ENCODE peak calls at places on chromosomes 2 and 18, in eight cellular contexts. A is uterus, Q is HepG2, K is stomach, G is A673, S is K562, X is transverse colon, F is hepatocyte. Y is an unnamed sample.

GRCh38 chr2:20456049-20456665 is 9.3 kb downstream of the RHOB start:
- DNase-seq in Q (no peak), A (peak; percentile 43), G (no peak), F (no peak), S (no peak), K (peak; percentile 14), X (no peak), Y (no peak)

GRCh38 chr2:43051316-43051715 is 175.1 kb downstream of the ZFP36L2 start:
- DNase-seq in K (peak; percentile 41), G (no peak), Q (no peak), S (no peak), A (no peak), F (no peak), X (peak; percentile 48), Y (no peak)

GRCh38 chr2:240213226-240213475 is 72.7 kb upstream of the OTOS start:
- DNase-seq in S (no peak), F (no peak), X (no peak), Q (no peak), A (no peak), G (no peak), K (no peak), Y (no peak)

GRCh38 chr18:31206064-31206463 is 43.4 kb upstream of the DSC1 start:
- DNase-seq in S (no peak), Q (peak; percentile 38), A (no peak), K (no peak), X (no peak), G (no peak), F (no peak), Y (no peak)

GRCh38 chr2:240277073-240277806 is 136.8 kb upstream of the OTOS start:
- DNase-seq in K (peak; percentile 24), F (no peak), Q (no peak), S (no peak), X (no peak), G (no peak), A (no peak), Y (no peak)

GRCh38 chr18:31510319-31510718 is 12.3 kb downstream of the DSG2 start:
- DNase-seq in S (no peak), G (no peak), A (no peak), X (no peak), Q (peak; percentile 89), F (peak; percentile 54), K (no peak), Y (no peak)

GRCh38 chr2:238636269-238637073 is 209.7 kb downstream of the ASB1 start:
- DNase-seq in G (peak; percentile 18), F (no peak), S (no peak), K (no peak), Q (no peak), A (peak; percentile 45), X (no peak), Y (no peak)

GRCh38 chr2:230913812-230914211 is 11.2 kb downstream of the GPR55 start:
- DNase-seq in Q (no peak), A (no peak), X (no peak), K (peak; percentile 17), G (no peak), F (no peak), S (no peak), Y (no peak)

GRCh38 chr18:61908661-61909060 is 15.9 kb upstream of the RNF152 start:
- DNase-seq in A (no peak), S (no peak), G (no peak), X (no peak), Q (no peak), F (no peak), K (no peak), Y (no peak)

GRCh38 chr2:38682008-38682575 is 16.2 kb downstream of the GALM start:
- DNase-seq in S (no peak), X (no peak), Q (no peak), G (no peak), K (no peak), A (no peak), F (no peak), Y (no peak)

GRCh38 chr18:23291456-23292205 is 156.3 kb downstream of the CABLES1 start:
- DNase-seq in G (no peak), A (no peak), K (no peak), F (no peak), Q (no peak), X (no peak), S (no peak), Y (no peak)

GRCh38 chr2:183284606-183285005 is 160.4 kb downstream of the NUP35 start:
- DNase-seq in K (no peak), A (no peak), G (peak; percentile 89), Q (no peak), F (no peak), X (no peak), S (no peak), Y (no peak)

GRCh38 chr2:99410276-99410675 is 73.1 kb downstream of the EIF5B start:
- DNase-seq in S (no peak), Q (no peak), X (no peak), K (no peak), G (no peak), F (no peak), A (no peak), Y (no peak)

GRCh38 chr2:169260246-169260645 is 102.1 kb downstream of the LRP2 start:
- DNase-seq in A (no peak), Q (no peak), F (no peak), X (no peak), G (no peak), K (no peak), S (no peak), Y (peak; percentile 25)

GRCh38 chr2:120245520-120245835 is 7.2 kb upstream of the RALB start:
- DNase-seq in Q (peak; percentile 24), G (peak; percentile 79), S (no peak), K (no peak), F (peak; percentile 91), A (peak; percentile 72), X (peak; percentile 90), Y (no peak)

GRCh38 chr2:3486047-3487027 is 33.0 kb downstream of the ADI1 start:
- DNase-seq in G (no peak), Q (no peak), X (no peak), A (peak; percentile 15), S (no peak), F (no peak), K (no peak), Y (no peak)

GRCh38 chr2:68989035-68989434 is 14.6 kb downstream of the GKN1 start:
- DNase-seq in F (no peak), S (no peak), X (no peak), Q (no peak), G (no peak), K (no peak), A (no peak), Y (no peak)

GRCh38 chr2:25966531-25967265 is 15.6 kb downstream of the KIF3C start:
- DNase-seq in A (no peak), S (no peak), F (no peak), X (no peak), K (no peak), G (no peak), Q (no peak), Y (no peak)

GRCh38 chr18:61606759-61607158 is 273.5 kb downstream of the CDH20 start:
- DNase-seq in K (peak; percentile 40), G (peak; percentile 99), S (no peak), F (peak; percentile 70), A (peak; percentile 77), Q (no peak), X (peak; percentile 30), Y (peak; percentile 50)

GRCh38 chr2:196200557-196200956 is 29.2 kb upstream of the STK17B start:
- DNase-seq in A (no peak), S (no peak), K (no peak), F (no peak), G (no peak), X (no peak), Q (no peak), Y (no peak)

GRCh38 chr2:124996406-124996805 is 971.3 kb downstream of the CNTNAP5 start:
- DNase-seq in A (no peak), G (no peak), K (no peak), Q (no peak), X (no peak), S (no peak), F (no peak), Y (no peak)

GRCh38 chr18:9428301-9428706 is 47.0 kb upstream of the RALBP1 start:
- DNase-seq in G (peak; percentile 23), A (no peak), F (no peak), Q (no peak), S (no peak), X (no peak), K (peak; percentile 54), Y (no peak)

GRCh38 chr2:16622399-16622968 is 43.1 kb downstream of the CYRIA start:
- DNase-seq in S (no peak), Q (no peak), X (no peak), K (no peak), F (no peak), G (no peak), A (no peak), Y (no peak)
- H3K27ac ChIP-seq in S (no peak overlapping the region), Q (no peak overlapping the region), X (no peak overlapping the region), K (peak overlapping the region; percentile 10), F (no peak overlapping the region), G (peak overlapping the region; percentile 94), A (no peak overlapping the region), Y (no peak overlapping the region)

DNA sequence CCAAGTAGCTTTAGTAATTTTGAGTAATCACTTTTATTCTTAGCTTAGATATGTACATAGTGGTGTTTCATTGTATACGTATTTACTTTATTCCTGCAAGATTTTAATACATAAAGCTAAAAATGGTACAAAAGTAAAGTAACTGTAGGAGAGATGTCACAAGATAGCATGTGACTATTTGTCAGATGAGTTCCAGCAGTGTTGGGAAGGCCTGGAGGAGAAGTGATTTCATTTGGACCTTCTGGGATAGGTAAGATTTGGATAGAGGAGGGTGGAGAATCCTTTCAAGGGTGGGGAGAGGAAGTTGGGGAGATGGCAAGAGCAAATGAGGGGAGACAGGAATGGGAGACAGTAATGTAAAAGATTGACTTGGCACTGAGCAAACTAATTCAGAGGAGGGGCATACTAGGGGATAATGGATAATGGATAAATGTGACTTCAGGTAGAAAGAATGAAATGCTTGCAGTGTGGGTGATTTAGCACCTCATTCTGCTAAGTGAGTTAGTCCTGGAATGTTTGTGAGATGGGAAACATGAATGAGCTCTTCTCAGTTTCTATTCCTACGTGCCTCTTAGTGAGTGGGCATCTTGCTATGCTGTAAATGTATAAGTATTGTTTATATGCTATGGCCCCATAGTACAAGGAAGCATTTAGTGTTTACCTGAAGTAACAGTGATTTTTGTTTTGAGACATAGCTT is 10.5 kb downstream of the WDR43 start:
- DNase-seq in X (no peak), Q (no peak), A (no peak), F (no peak), G (no peak), K (no peak), S (no peak), Y (no peak)
- H3K36me3 ChIP-seq in X (peaks cover 15% of the 10 kb centered on the region), Q (peaks cover 83% of the 10 kb centered on the region), A (no peaks in the 10 kb centered on the region), F (no peaks in the 10 kb centered on the region), G (peaks cover 77% of the 10 kb centered on the region), K (peaks cover 63% of the 10 kb centered on the region), S (peaks cover 97% of the 10 kb centered on the region), Y (peaks cover 24% of the 10 kb centered on the region)

GRCh38 chr2:202036601-202037037 is 3.0 kb downstream of the FZD7 start:
- DNase-seq in A (peak; percentile 22), G (no peak), F (no peak), X (no peak), Q (no peak), S (no peak), K (no peak), Y (no peak)
- H3K4me3 ChIP-seq in A (peak overlapping the region; percentile 65), G (peak overlapping the region; percentile 22), F (peak overlapping the region; percentile 34), X (peak overlapping the region; percentile 69), Q (no peak overlapping the region), S (no peak overlapping the region), K (peak overlapping the region; percentile 76), Y (peak overlapping the region; percentile 73)

DNA sequence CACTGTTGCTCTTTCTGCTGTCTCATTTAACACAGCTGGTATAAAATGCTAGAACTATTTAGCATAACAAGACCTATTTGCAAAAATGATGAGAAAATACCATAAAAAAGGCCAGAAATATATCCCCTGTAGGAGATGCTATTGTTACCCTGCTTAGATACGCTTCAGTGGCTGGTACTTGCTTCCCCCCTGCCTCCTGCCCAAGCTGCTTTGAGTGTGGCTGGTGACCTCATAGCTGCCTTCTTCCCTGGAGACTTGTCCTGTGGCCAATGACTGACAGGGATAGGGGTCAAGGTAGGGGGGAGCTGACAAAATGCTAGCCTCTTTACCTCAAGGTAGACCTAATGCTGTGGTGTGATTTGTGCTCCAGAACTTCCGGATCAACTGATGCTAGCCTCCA is 150.2 kb upstream of the ZEB2 start:
- DNase-seq in A (no peak), K (no peak), F (no peak), X (no peak), S (no peak), G (no peak), Q (no peak), Y (no peak)
- H3K27ac ChIP-seq in A (no peak overlapping the region), K (no peak overlapping the region), F (no peak overlapping the region), X (no peak overlapping the region), S (no peak overlapping the region), G (no peak overlapping the region), Q (no peak overlapping the region), Y (no peak overlapping the region)

Y was measured in iPS DF 6.9.